ENCODE peak calls at places on chromosomes 5 and 9, in ten cellular contexts. One of them, this sample, is unnamed.

GRCh38 chr9:70340572-70340971 is 73.9 kb downstream of the KLF9 start:
- DNase-seq in CD8-positive, alpha-beta T cell: no peak
- DNase-seq in CD8-positive, alpha-beta memory T cell: no peak
- DNase-seq in HEK293T: no peak
- DNase-seq in GM13977: no peak
- DNase-seq in germinal center: peak
- DNase-seq in fibroblast of the conjunctiva: peak
- DNase-seq in AG09309: peak
- DNase-seq in sigmoid colon: no peak
- DNase-seq in EH: peak
- DNase-seq in this sample: no peak

GRCh38 chr5:1476181-1476966 is 31.1 kb upstream of the SLC6A3 start:
- DNase-seq in fibroblast of the conjunctiva: no peak
- DNase-seq in GM13977: no peak
- DNase-seq in sigmoid colon: peak
- DNase-seq in AG09309: no peak
- DNase-seq in EH: no peak
- DNase-seq in HEK293T: no peak
- DNase-seq in CD8-positive, alpha-beta memory T cell: no peak
- DNase-seq in CD8-positive, alpha-beta T cell: no peak
- DNase-seq in germinal center: no peak
- DNase-seq in this sample: no peak

GRCh38 chr9:79233542-79233941 is 338.2 kb upstream of the TLE4 start:
- DNase-seq in HEK293T: peak
- DNase-seq in fibroblast of the conjunctiva: peak
- DNase-seq in sigmoid colon: no peak
- DNase-seq in germinal center: peak
- DNase-seq in CD8-positive, alpha-beta memory T cell: no peak
- DNase-seq in EH: peak
- DNase-seq in CD8-positive, alpha-beta T cell: no peak
- DNase-seq in AG09309: no peak
- DNase-seq in GM13977: peak
- DNase-seq in this sample: no peak

GRCh38 chr5:175290379-175290778 is 153.6 kb downstream of the DRD1 start:
- DNase-seq in CD8-positive, alpha-beta memory T cell: no peak
- DNase-seq in AG09309: no peak
- DNase-seq in HEK293T: no peak
- DNase-seq in GM13977: no peak
- DNase-seq in sigmoid colon: no peak
- DNase-seq in germinal center: no peak
- DNase-seq in EH: no peak
- DNase-seq in CD8-positive, alpha-beta T cell: no peak
- DNase-seq in fibroblast of the conjunctiva: no peak
- DNase-seq in this sample: no peak

GRCh38 chr5:36442352-36442751 is 140.7 kb upstream of the RANBP3L start:
- DNase-seq in GM13977: no peak
- DNase-seq in fibroblast of the conjunctiva: no peak
- DNase-seq in EH: no peak
- DNase-seq in sigmoid colon: no peak
- DNase-seq in germinal center: no peak
- DNase-seq in CD8-positive, alpha-beta T cell: no peak
- DNase-seq in HEK293T: no peak
- DNase-seq in CD8-positive, alpha-beta memory T cell: no peak
- DNase-seq in AG09309: no peak
- DNase-seq in this sample: no peak

GRCh38 chr9:37035472-37036236 is 1.6 kb upstream of the PAX5 start:
- DNase-seq in CD8-positive, alpha-beta T cell: no peak
- DNase-seq in sigmoid colon: no peak
- DNase-seq in germinal center: no peak
- DNase-seq in EH: peak
- DNase-seq in GM13977: no peak
- DNase-seq in fibroblast of the conjunctiva: no peak
- DNase-seq in HEK293T: no peak
- DNase-seq in CD8-positive, alpha-beta memory T cell: no peak
- DNase-seq in AG09309: no peak
- DNase-seq in this sample: no peak

GRCh38 chr9:135448570-135449180 is 30.9 kb upstream of the PPP1R26 start:
- DNase-seq in AG09309: no peak
- DNase-seq in sigmoid colon: no peak
- DNase-seq in GM13977: peak
- DNase-seq in germinal center: no peak
- DNase-seq in CD8-positive, alpha-beta T cell: no peak
- DNase-seq in EH: peak
- DNase-seq in fibroblast of the conjunctiva: no peak
- DNase-seq in HEK293T: no peak
- DNase-seq in CD8-positive, alpha-beta memory T cell: no peak
- DNase-seq in this sample: no peak

GRCh38 chr5:153896117-153896516 is 142.6 kb downstream of the FAM114A2 start:
- DNase-seq in GM13977: no peak
- DNase-seq in germinal center: no peak
- DNase-seq in CD8-positive, alpha-beta T cell: no peak
- DNase-seq in EH: peak
- DNase-seq in sigmoid colon: no peak
- DNase-seq in HEK293T: no peak
- DNase-seq in fibroblast of the conjunctiva: no peak
- DNase-seq in CD8-positive, alpha-beta memory T cell: no peak
- DNase-seq in AG09309: no peak
- DNase-seq in this sample: no peak

GRCh38 chr9:99030082-99030481 is 74.8 kb upstream of the TGFBR1 start:
- DNase-seq in AG09309: peak
- DNase-seq in EH: peak
- DNase-seq in GM13977: no peak
- DNase-seq in HEK293T: no peak
- DNase-seq in germinal center: no peak
- DNase-seq in fibroblast of the conjunctiva: peak
- DNase-seq in sigmoid colon: no peak
- DNase-seq in CD8-positive, alpha-beta T cell: no peak
- DNase-seq in CD8-positive, alpha-beta memory T cell: no peak
- DNase-seq in this sample: peak

GRCh38 chr9:37840560-37841194 is 40.1 kb downstream of the DCAF10 start:
- DNase-seq in HEK293T: no peak
- DNase-seq in EH: peak
- DNase-seq in sigmoid colon: no peak
- DNase-seq in GM13977: no peak
- DNase-seq in CD8-positive, alpha-beta memory T cell: no peak
- DNase-seq in fibroblast of the conjunctiva: peak
- DNase-seq in CD8-positive, alpha-beta T cell: no peak
- DNase-seq in AG09309: peak
- DNase-seq in germinal center: no peak
- DNase-seq in this sample: peak

GRCh38 chr5:57538341-57538955 is 55.8 kb upstream of the ACTBL2 start:
- DNase-seq in AG09309: peak
- DNase-seq in GM13977: no peak
- DNase-seq in EH: peak
- DNase-seq in CD8-positive, alpha-beta T cell: no peak
- DNase-seq in germinal center: no peak
- DNase-seq in sigmoid colon: no peak
- DNase-seq in CD8-positive, alpha-beta memory T cell: no peak
- DNase-seq in fibroblast of the conjunctiva: peak
- DNase-seq in HEK293T: no peak
- DNase-seq in this sample: peak

GRCh38 chr5:57653636-57654290 is 171.2 kb upstream of the ACTBL2 start:
- DNase-seq in sigmoid colon: no peak
- DNase-seq in fibroblast of the conjunctiva: no peak
- DNase-seq in GM13977: no peak
- DNase-seq in HEK293T: no peak
- DNase-seq in EH: no peak
- DNase-seq in CD8-positive, alpha-beta memory T cell: no peak
- DNase-seq in germinal center: no peak
- DNase-seq in CD8-positive, alpha-beta T cell: no peak
- DNase-seq in AG09309: no peak
- DNase-seq in this sample: no peak

GRCh38 chr5:84623034-84623433 is 238.4 kb upstream of the EDIL3 start:
- DNase-seq in fibroblast of the conjunctiva: no peak
- DNase-seq in GM13977: no peak
- DNase-seq in HEK293T: no peak
- DNase-seq in AG09309: no peak
- DNase-seq in EH: no peak
- DNase-seq in CD8-positive, alpha-beta T cell: no peak
- DNase-seq in germinal center: no peak
- DNase-seq in sigmoid colon: no peak
- DNase-seq in CD8-positive, alpha-beta memory T cell: no peak
- DNase-seq in this sample: no peak

GRCh38 chr5:73149540-73149939 is 23.5 kb upstream of the TMEM174 start:
- DNase-seq in CD8-positive, alpha-beta memory T cell: no peak
- DNase-seq in AG09309: no peak
- DNase-seq in germinal center: no peak
- DNase-seq in fibroblast of the conjunctiva: no peak
- DNase-seq in GM13977: no peak
- DNase-seq in EH: no peak
- DNase-seq in HEK293T: no peak
- DNase-seq in CD8-positive, alpha-beta T cell: no peak
- DNase-seq in sigmoid colon: no peak
- DNase-seq in this sample: no peak

GRCh38 chr5:39256472-39256871 is 37.1 kb upstream of the FYB1 start:
- DNase-seq in AG09309: peak
- DNase-seq in CD8-positive, alpha-beta memory T cell: no peak
- DNase-seq in germinal center: no peak
- DNase-seq in GM13977: peak
- DNase-seq in CD8-positive, alpha-beta T cell: no peak
- DNase-seq in fibroblast of the conjunctiva: peak
- DNase-seq in HEK293T: no peak
- DNase-seq in EH: peak
- DNase-seq in sigmoid colon: no peak
- DNase-seq in this sample: peak

GRCh38 chr9:35689601-35690446 is at the start of gene TPM2:
- DNase-seq in GM13977: no peak
- DNase-seq in EH: peak
- DNase-seq in sigmoid colon: peak
- DNase-seq in CD8-positive, alpha-beta T cell: no peak
- DNase-seq in CD8-positive, alpha-beta memory T cell: no peak
- DNase-seq in germinal center: no peak
- DNase-seq in fibroblast of the conjunctiva: peak
- DNase-seq in AG09309: no peak
- DNase-seq in HEK293T: no peak
- DNase-seq in this sample: peak

GRCh38 chr5:90015584-90016018 is 394.0 kb downstream of the CETN3 start:
- DNase-seq in CD8-positive, alpha-beta memory T cell: no peak
- DNase-seq in CD8-positive, alpha-beta T cell: no peak
- DNase-seq in GM13977: peak
- DNase-seq in germinal center: no peak
- DNase-seq in AG09309: no peak
- DNase-seq in fibroblast of the conjunctiva: no peak
- DNase-seq in EH: peak
- DNase-seq in HEK293T: no peak
- DNase-seq in sigmoid colon: no peak
- DNase-seq in this sample: no peak

GRCh38 chr9:112752334-112753110 is 2.0 kb downstream of the SNX30 start:
- DNase-seq in AG09309: no peak
- DNase-seq in CD8-positive, alpha-beta memory T cell: no peak
- DNase-seq in germinal center: no peak
- DNase-seq in EH: no peak
- DNase-seq in CD8-positive, alpha-beta T cell: no peak
- DNase-seq in sigmoid colon: no peak
- DNase-seq in GM13977: no peak
- DNase-seq in fibroblast of the conjunctiva: no peak
- DNase-seq in HEK293T: no peak
- DNase-seq in this sample: no peak

GRCh38 chr5:157290981-157291711 is 25.2 kb downstream of the CYFIP2 start:
- DNase-seq in HEK293T: no peak
- DNase-seq in germinal center: no peak
- DNase-seq in EH: peak
- DNase-seq in fibroblast of the conjunctiva: no peak
- DNase-seq in CD8-positive, alpha-beta T cell: no peak
- DNase-seq in AG09309: no peak
- DNase-seq in CD8-positive, alpha-beta memory T cell: no peak
- DNase-seq in sigmoid colon: no peak
- DNase-seq in GM13977: peak
- DNase-seq in this sample: no peak

GRCh38 chr9:93288891-93289883 is 105.2 kb downstream of the WNK2 start:
- DNase-seq in CD8-positive, alpha-beta memory T cell: no peak
- DNase-seq in AG09309: no peak
- DNase-seq in fibroblast of the conjunctiva: peak
- DNase-seq in GM13977: no peak
- DNase-seq in EH: peak
- DNase-seq in HEK293T: peak
- DNase-seq in sigmoid colon: no peak
- DNase-seq in germinal center: no peak
- DNase-seq in CD8-positive, alpha-beta T cell: no peak
- DNase-seq in this sample: no peak

GRCh38 chr5:40479939-40480338 is 199.8 kb upstream of the PTGER4 start:
- DNase-seq in CD8-positive, alpha-beta T cell: no peak
- DNase-seq in fibroblast of the conjunctiva: no peak
- DNase-seq in germinal center: no peak
- DNase-seq in CD8-positive, alpha-beta memory T cell: no peak
- DNase-seq in HEK293T: no peak
- DNase-seq in AG09309: no peak
- DNase-seq in sigmoid colon: no peak
- DNase-seq in GM13977: no peak
- DNase-seq in EH: no peak
- DNase-seq in this sample: no peak

GRCh38 chr9:123534336-123534735 is 178.3 kb downstream of the CRB2 start:
- DNase-seq in EH: no peak
- DNase-seq in HEK293T: no peak
- DNase-seq in GM13977: no peak
- DNase-seq in fibroblast of the conjunctiva: no peak
- DNase-seq in CD8-positive, alpha-beta memory T cell: no peak
- DNase-seq in sigmoid colon: no peak
- DNase-seq in AG09309: no peak
- DNase-seq in germinal center: no peak
- DNase-seq in CD8-positive, alpha-beta T cell: no peak
- DNase-seq in this sample: no peak

GRCh38 chr5:140821375-140822280 is at the start of gene PCDHA5:
- DNase-seq in sigmoid colon: no peak
- DNase-seq in GM13977: no peak
- DNase-seq in AG09309: no peak
- DNase-seq in CD8-positive, alpha-beta memory T cell: no peak
- DNase-seq in HEK293T: peak
- DNase-seq in fibroblast of the conjunctiva: no peak
- DNase-seq in germinal center: no peak
- DNase-seq in EH: peak
- DNase-seq in CD8-positive, alpha-beta T cell: no peak
- DNase-seq in this sample: no peak

GRCh38 chr9:9774471-9774870 is 838.3 kb downstream of the PTPRD start:
- DNase-seq in fibroblast of the conjunctiva: no peak
- DNase-seq in GM13977: no peak
- DNase-seq in HEK293T: no peak
- DNase-seq in AG09309: no peak
- DNase-seq in EH: no peak
- DNase-seq in CD8-positive, alpha-beta T cell: no peak
- DNase-seq in sigmoid colon: no peak
- DNase-seq in germinal center: no peak
- DNase-seq in CD8-positive, alpha-beta memory T cell: no peak
- DNase-seq in this sample: no peak